ENCODE peak calls at places on chromosomes 2 and 18, in nine cellular contexts. One of them, this sample, is unnamed.

GRCh38 chr2:121872651-121873050 is 117.2 kb downstream of the TSN start:
- DNase-seq in AG09309: no peak
- DNase-seq in posterior vena cava: no peak
- DNase-seq in stimulated activated CD8-positive, alpha-beta memory T cell treated with anti-CD3 and anti-CD28 coated beads, Interleukin-15, amount 100 ng/mL, for 1 hour: no peak
- DNase-seq in activated T-cell treated with anti-CD3 and anti-CD28 coated beads for 48 hours: no peak
- DNase-seq in kidney glomerular epithelial cell: no peak
- DNase-seq in SHP77 treated with DMSO at 0.1 percent for 48 hours: no peak
- DNase-seq in fibroblast of the conjunctiva: no peak
- DNase-seq in fibroblast of pulmonary artery: no peak
- DNase-seq in this sample: no peak

GRCh38 chr2:238920053-238920452 is 72.2 kb downstream of the TWIST2 start:
- DNase-seq in AG09309: no peak
- DNase-seq in posterior vena cava: no peak
- DNase-seq in stimulated activated CD8-positive, alpha-beta memory T cell treated with anti-CD3 and anti-CD28 coated beads, Interleukin-15, amount 100 ng/mL, for 1 hour: no peak
- DNase-seq in activated T-cell treated with anti-CD3 and anti-CD28 coated beads for 48 hours: no peak
- DNase-seq in kidney glomerular epithelial cell: no peak
- DNase-seq in SHP77 treated with DMSO at 0.1 percent for 48 hours: no peak
- DNase-seq in fibroblast of the conjunctiva: no peak
- DNase-seq in fibroblast of pulmonary artery: no peak
- DNase-seq in this sample: no peak

GRCh38 chr2:9331704-9332103 is 91.6 kb downstream of the ITGB1BP1 start:
- DNase-seq in AG09309: no peak
- DNase-seq in posterior vena cava: peak
- DNase-seq in stimulated activated CD8-positive, alpha-beta memory T cell treated with anti-CD3 and anti-CD28 coated beads, Interleukin-15, amount 100 ng/mL, for 1 hour: no peak
- DNase-seq in activated T-cell treated with anti-CD3 and anti-CD28 coated beads for 48 hours: no peak
- DNase-seq in kidney glomerular epithelial cell: no peak
- DNase-seq in SHP77 treated with DMSO at 0.1 percent for 48 hours: no peak
- DNase-seq in fibroblast of the conjunctiva: no peak
- DNase-seq in fibroblast of pulmonary artery: peak
- DNase-seq in this sample: no peak

GRCh38 chr18:75010725-75011124 is 198.2 kb downstream of the PTGR3 start:
- DNase-seq in AG09309: no peak
- DNase-seq in posterior vena cava: no peak
- DNase-seq in stimulated activated CD8-positive, alpha-beta memory T cell treated with anti-CD3 and anti-CD28 coated beads, Interleukin-15, amount 100 ng/mL, for 1 hour: no peak
- DNase-seq in activated T-cell treated with anti-CD3 and anti-CD28 coated beads for 48 hours: no peak
- DNase-seq in kidney glomerular epithelial cell: no peak
- DNase-seq in SHP77 treated with DMSO at 0.1 percent for 48 hours: no peak
- DNase-seq in fibroblast of the conjunctiva: no peak
- DNase-seq in fibroblast of pulmonary artery: no peak
- DNase-seq in this sample: no peak

GRCh38 chr2:9212010-9212638 is 5.5 kb downstream of the ASAP2 start:
- DNase-seq in AG09309: no peak
- DNase-seq in posterior vena cava: peak
- DNase-seq in stimulated activated CD8-positive, alpha-beta memory T cell treated with anti-CD3 and anti-CD28 coated beads, Interleukin-15, amount 100 ng/mL, for 1 hour: no peak
- DNase-seq in activated T-cell treated with anti-CD3 and anti-CD28 coated beads for 48 hours: no peak
- DNase-seq in kidney glomerular epithelial cell: no peak
- DNase-seq in SHP77 treated with DMSO at 0.1 percent for 48 hours: no peak
- DNase-seq in fibroblast of the conjunctiva: no peak
- DNase-seq in fibroblast of pulmonary artery: no peak
- DNase-seq in this sample: no peak

GRCh38 chr2:60432202-60432601 is 121.3 kb downstream of the BCL11A start:
- DNase-seq in AG09309: no peak
- DNase-seq in posterior vena cava: no peak
- DNase-seq in stimulated activated CD8-positive, alpha-beta memory T cell treated with anti-CD3 and anti-CD28 coated beads, Interleukin-15, amount 100 ng/mL, for 1 hour: no peak
- DNase-seq in activated T-cell treated with anti-CD3 and anti-CD28 coated beads for 48 hours: no peak
- DNase-seq in kidney glomerular epithelial cell: no peak
- DNase-seq in SHP77 treated with DMSO at 0.1 percent for 48 hours: no peak
- DNase-seq in fibroblast of the conjunctiva: no peak
- DNase-seq in fibroblast of pulmonary artery: no peak
- DNase-seq in this sample: no peak

GRCh38 chr2:76268928-76269327 is 558.2 kb upstream of the GCFC2 start:
- DNase-seq in AG09309: no peak
- DNase-seq in posterior vena cava: no peak
- DNase-seq in stimulated activated CD8-positive, alpha-beta memory T cell treated with anti-CD3 and anti-CD28 coated beads, Interleukin-15, amount 100 ng/mL, for 1 hour: no peak
- DNase-seq in activated T-cell treated with anti-CD3 and anti-CD28 coated beads for 48 hours: no peak
- DNase-seq in kidney glomerular epithelial cell: peak
- DNase-seq in SHP77 treated with DMSO at 0.1 percent for 48 hours: no peak
- DNase-seq in fibroblast of the conjunctiva: peak
- DNase-seq in fibroblast of pulmonary artery: peak
- DNase-seq in this sample: no peak

GRCh38 chr2:172046080-172046678 is 39.1 kb upstream of the DLX1 start:
- DNase-seq in AG09309: no peak
- DNase-seq in posterior vena cava: no peak
- DNase-seq in stimulated activated CD8-positive, alpha-beta memory T cell treated with anti-CD3 and anti-CD28 coated beads, Interleukin-15, amount 100 ng/mL, for 1 hour: no peak
- DNase-seq in activated T-cell treated with anti-CD3 and anti-CD28 coated beads for 48 hours: no peak
- DNase-seq in kidney glomerular epithelial cell: no peak
- DNase-seq in SHP77 treated with DMSO at 0.1 percent for 48 hours: no peak
- DNase-seq in fibroblast of the conjunctiva: no peak
- DNase-seq in fibroblast of pulmonary artery: no peak
- DNase-seq in this sample: no peak